ENCODE peak calls at places on chromosomes 5 and 9, in eight cellular contexts. R is mammary epithelial cell, K is OCI-LY7, W is breast epithelium, T is heart right ventricle, X is heart left ventricle, V is neuronal stem cell, D is ovary. G is an unnamed sample. For H3K9me3, the result is how much of the 10 kb centered on the place peaks cover.

GRCh38 chr5:96601811-96602244 is 60.3 kb upstream of the CAST start:
- DNase-seq in R (peak), K (peak), W (no peak), T (no peak), X (no peak), V (peak), D (no peak), G (no peak)

GRCh38 chr5:37714756-37715155 is 125.1 kb downstream of the GDNF start:
- DNase-seq in R (no peak), K (no peak), W (no peak), T (no peak), X (no peak), V (no peak), D (no peak), G (no peak)

GRCh38 chr5:82259172-82259800 is 18.9 kb downstream of the RPS23 start:
- DNase-seq in R (peak), K (peak), W (no peak), T (no peak), X (no peak), V (no peak), D (no peak), G (no peak)

GRCh38 chr9:109020982-109021511 is 7.7 kb upstream of the CTNNAL1 start:
- DNase-seq in R (no peak), K (no peak), W (no peak), T (no peak), X (no peak), V (no peak), D (no peak), G (no peak)

GRCh38 chr5:79235222-79235577 is 731 bp upstream of the JMY start:
- DNase-seq in R (peak), K (peak), W (no peak), T (no peak), X (no peak), V (no peak), D (no peak), G (no peak)

GRCh38 chr5:95620030-95620869 is at the start of gene GPR150:
- DNase-seq in R (peak), K (no peak), W (no peak), T (peak), X (peak), V (peak), D (peak), G (peak)

GRCh38 chr5:172059661-172060100 is 53.2 kb upstream of the FBXW11 start:
- DNase-seq in R (no peak), K (peak), W (no peak), T (no peak), X (no peak), V (no peak), D (no peak), G (no peak)

GRCh38 chr9:105330755-105331154 is 86.3 kb downstream of the SLC44A1 start:
- DNase-seq in R (no peak), K (peak), W (no peak), T (no peak), X (no peak), V (no peak), D (no peak), G (no peak)

GRCh38 chr5:1762878-1763547 is 36.6 kb downstream of the MRPL36 start:
- DNase-seq in R (no peak), K (no peak), W (peak), T (no peak), X (no peak), V (no peak), D (no peak), G (peak)

GRCh38 chr5:146048994-146049703 is 56.2 kb downstream of the PLAC8L1 start:
- DNase-seq in R (peak), K (peak), W (no peak), T (no peak), X (peak), V (peak), D (no peak), G (no peak)

GRCh38 chr5:96093890-96094381 is 132.3 kb upstream of the ELL2 start:
- DNase-seq in R (peak), K (no peak), W (no peak), T (no peak), X (no peak), V (no peak), D (no peak), G (no peak)

GRCh38 chr9:25990376-25990775 is 312.1 kb upstream of the TUSC1 start:
- DNase-seq in R (no peak), K (no peak), W (no peak), T (no peak), X (no peak), V (no peak), D (no peak), G (no peak)

GRCh38 chr9:77661696-77662095 is 13.6 kb upstream of the GNA14 start:
- DNase-seq in R (no peak), K (no peak), W (no peak), T (no peak), X (no peak), V (no peak), D (no peak), G (no peak)

GRCh38 chr5:143063175-143063970 is 293.2 kb downstream of the ARHGAP26 start:
- DNase-seq in R (no peak), K (no peak), W (no peak), T (peak), X (peak), V (no peak), D (peak), G (peak)

GRCh38 chr9:129481824-129482511 is 138.9 kb downstream of the C9orf50 start:
- DNase-seq in R (no peak), K (no peak), W (no peak), T (peak), X (peak), V (no peak), D (peak), G (peak)

DNA sequence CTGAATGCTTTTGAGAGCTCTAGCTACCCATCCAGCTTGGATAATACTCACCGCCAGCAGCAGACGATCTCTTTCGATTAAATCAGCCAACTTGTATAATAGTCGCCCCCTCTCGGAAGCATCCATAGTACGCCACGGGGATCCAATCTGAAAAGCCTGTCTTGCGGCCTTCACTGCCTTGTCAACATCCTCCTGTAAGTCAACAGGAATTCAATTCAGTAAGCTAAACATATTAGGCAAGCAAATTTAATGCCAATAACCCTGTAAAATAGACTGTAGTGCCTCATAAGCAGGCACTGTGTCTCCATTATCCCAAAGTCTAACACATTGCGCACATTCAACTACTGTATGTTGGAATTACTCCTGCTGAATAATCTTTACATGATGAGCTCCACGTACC is 22.0 kb downstream of the ALDH1A1 start:
- DNase-seq in R (no peak), K (no peak), W (no peak), T (no peak), X (no peak), V (no peak), D (no peak), G (no peak)
- H3K9me3 ChIP-seq in R (under half), K (under half), W (under half), T (under half), X (under half), V (under half), D (under half), G (under half)

GRCh38 chr5:178489281-178489976 is 100.8 kb downstream of the COL23A1 start:
- DNase-seq in R (no peak), K (no peak), W (no peak), T (no peak), X (no peak), V (no peak), D (no peak), G (no peak)
- H3K9me3 ChIP-seq in R (under half), K (under half), W (under half), T (under half), X (under half), V (under half), D (under half), G (under half)

GRCh38 chr9:112494153-112494552 is 7.5 kb downstream of the KIAA1958 start:
- DNase-seq in R (no peak), K (no peak), W (no peak), T (no peak), X (no peak), V (no peak), D (no peak), G (no peak)

GRCh38 chr9:112493738-112494137 is 7.1 kb downstream of the KIAA1958 start:
- DNase-seq in R (no peak), K (no peak), W (no peak), T (no peak), X (no peak), V (no peak), D (no peak), G (no peak)

GRCh38 chr9:112496074-112496722 is 9.6 kb downstream of the KIAA1958 start:
- DNase-seq in R (no peak), K (no peak), W (no peak), T (no peak), X (no peak), V (no peak), D (no peak), G (no peak)

GRCh38 chr9:112500842-112501241 is 14.2 kb downstream of the KIAA1958 start:
- DNase-seq in R (no peak), K (no peak), W (no peak), T (no peak), X (no peak), V (no peak), D (no peak), G (no peak)

GRCh38 chr9:112495614-112496013 is 9.0 kb downstream of the KIAA1958 start:
- DNase-seq in R (no peak), K (no peak), W (no peak), T (no peak), X (no peak), V (no peak), D (no peak), G (no peak)
- H3K9me3 ChIP-seq in R (under half), K (under half), W (under half), T (under half), X (under half), V (under half), D (under half), G (under half)

GRCh38 chr5:3220201-3220600 is 375.4 kb upstream of the IRX1 start:
- DNase-seq in R (no peak), K (no peak), W (no peak), T (no peak), X (no peak), V (no peak), D (no peak), G (no peak)

GRCh38 chr5:3222924-3223323 is 372.7 kb upstream of the IRX1 start:
- DNase-seq in R (no peak), K (no peak), W (no peak), T (no peak), X (no peak), V (no peak), D (no peak), G (no peak)

GRCh38 chr5:3218916-3219650 is 376.5 kb upstream of the IRX1 start:
- DNase-seq in R (no peak), K (no peak), W (no peak), T (no peak), X (no peak), V (no peak), D (no peak), G (no peak)

GRCh38 chr5:3220638-3221288 is 374.9 kb upstream of the IRX1 start:
- DNase-seq in R (no peak), K (no peak), W (no peak), T (no peak), X (no peak), V (no peak), D (no peak), G (peak)

DNA sequence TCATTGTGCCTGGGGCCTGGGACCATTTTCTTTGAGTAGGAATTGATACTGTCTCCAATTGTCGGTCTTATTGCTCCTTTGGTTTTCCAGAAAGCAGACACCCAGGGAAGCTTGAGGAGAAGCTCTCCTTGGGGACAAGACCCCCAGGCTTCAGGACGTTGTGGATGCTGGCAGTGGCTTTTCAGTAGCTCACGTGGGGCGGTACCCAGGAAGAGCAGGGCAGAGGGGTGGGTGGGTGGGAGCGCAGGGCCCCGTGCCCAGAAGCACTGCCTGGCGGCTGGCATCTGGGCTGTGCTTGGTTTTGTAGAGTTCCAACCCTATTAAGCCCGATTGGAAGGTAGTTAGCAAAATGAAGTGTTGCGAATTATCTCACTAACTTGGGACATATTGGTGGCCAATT is 374.2 kb upstream of the IRX1 start:
- DNase-seq in R (no peak), K (no peak), W (no peak), T (no peak), X (no peak), V (no peak), D (no peak), G (no peak)
- H3K9me3 ChIP-seq in R (under half), K (under half), W (under half), T (under half), X (under half), V (under half), D (under half), G (under half)

GRCh38 chr5:110225949-110226348 is 500.5 kb downstream of the TMEM232 start:
- DNase-seq in R (no peak), K (no peak), W (no peak), T (no peak), X (no peak), V (no peak), D (no peak), G (no peak)
- H3K9me3 ChIP-seq in R (under half), K (under half), W (half or more), T (half or more), X (under half), V (under half), D (under half), G (half or more)

DNA sequence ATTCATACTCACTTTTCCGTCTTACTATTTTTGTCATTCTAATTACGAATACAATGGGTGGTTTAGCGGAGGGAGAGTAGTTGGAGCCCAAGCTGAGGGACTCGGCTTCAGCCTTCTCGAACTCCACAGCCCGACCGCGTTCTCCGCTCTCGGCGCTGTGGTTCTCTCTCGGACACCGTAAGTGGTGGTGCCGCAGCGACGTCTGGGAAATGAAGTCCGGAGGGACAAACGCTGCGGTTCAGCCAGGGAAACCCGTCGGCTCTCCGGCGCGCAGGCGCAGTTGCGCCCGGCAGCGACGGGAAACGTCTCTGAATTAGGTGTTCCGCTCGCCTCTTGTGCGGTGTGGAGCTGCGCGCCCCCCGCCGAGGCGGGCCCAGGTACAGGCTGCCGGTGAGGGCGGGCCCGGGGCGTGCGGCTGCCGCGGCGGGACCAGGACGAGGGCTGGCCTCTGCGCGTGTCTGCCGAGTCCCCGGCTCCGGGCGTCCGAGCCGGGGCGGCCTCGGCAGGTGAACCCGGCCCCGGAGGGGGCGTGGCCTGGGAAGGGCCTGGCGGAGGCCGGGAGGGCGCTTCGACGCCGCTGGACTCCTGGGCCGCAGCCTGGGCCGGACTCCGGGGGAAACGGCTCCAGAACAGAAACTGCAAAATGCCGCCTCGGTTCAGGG is at the start of gene ZNF879:
- DNase-seq in R (peak), K (peak), W (peak), T (peak), X (peak), V (peak), D (peak), G (peak)
- H3K9me3 ChIP-seq in R (under half), K (under half), W (under half), T (under half), X (under half), V (half or more), D (under half), G (under half)

GRCh38 chr5:178902849-178903248 is 7.1 kb downstream of the ZFP2 start:
- DNase-seq in R (peak), K (no peak), W (no peak), T (no peak), X (no peak), V (no peak), D (no peak), G (no peak)
- H3K9me3 ChIP-seq in R (under half), K (under half), W (half or more), T (half or more), X (under half), V (under half), D (under half), G (under half)

GRCh38 chr9:40914772-40915659 is 213.5 kb downstream of the FOXD4L6 start:
- DNase-seq in R (no peak), K (no peak), W (no peak), T (no peak), X (no peak), V (no peak), D (no peak), G (no peak)
- H3K9me3 ChIP-seq in R (under half), K (under half), W (half or more), T (half or more), X (under half), V (under half), D (half or more), G (half or more)

GRCh38 chr9:96762562-96762961 is 15.3 kb downstream of the ZNF510 start:
- DNase-seq in R (no peak), K (no peak), W (no peak), T (no peak), X (no peak), V (no peak), D (no peak), G (no peak)
- H3K9me3 ChIP-seq in R (half or more), K (half or more), W (half or more), T (half or more), X (under half), V (half or more), D (half or more), G (half or more)